ENCODE peak calls at places on chromosomes 13 and 19, in five cellular contexts. One of them, this sample, is unnamed.

GRCh38 chr19:33446156-33446917 is 72.8 kb downstream of the CEBPG start:
- DNase-seq in NCI-H1105: no peak
- DNase-seq in activated T-cell treated with anti-CD3 and anti-CD28 coated beads for 1 hour: no peak
- DNase-seq in breast epithelium: no peak
- DNase-seq in NCI-H2029: no peak
- DNase-seq in this sample: no peak

GRCh38 chr19:40416918-40417713 is 3.9 kb upstream of the PRX start:
- DNase-seq in breast epithelium: peak
- DNase-seq in NCI-H1105: no peak
- DNase-seq in NCI-H2029: no peak
- DNase-seq in activated T-cell treated with anti-CD3 and anti-CD28 coated beads for 1 hour: no peak
- DNase-seq in this sample: no peak

GRCh38 chr19:48308695-48309586 is 16.4 kb upstream of the EMP3 start:
- DNase-seq in activated T-cell treated with anti-CD3 and anti-CD28 coated beads for 1 hour: no peak
- DNase-seq in breast epithelium: no peak
- DNase-seq in NCI-H2029: no peak
- DNase-seq in NCI-H1105: no peak
- DNase-seq in this sample: no peak

GRCh38 chr13:106919638-106920037 is 351.7 kb upstream of the ARGLU1 start:
- DNase-seq in NCI-H2029: no peak
- DNase-seq in activated T-cell treated with anti-CD3 and anti-CD28 coated beads for 1 hour: no peak
- DNase-seq in breast epithelium: no peak
- DNase-seq in NCI-H1105: no peak
- DNase-seq in this sample: no peak

GRCh38 chr13:91907398-91907797 is 509.0 kb downstream of the GPC5 start:
- DNase-seq in activated T-cell treated with anti-CD3 and anti-CD28 coated beads for 1 hour: no peak
- DNase-seq in NCI-H2029: no peak
- DNase-seq in breast epithelium: no peak
- DNase-seq in NCI-H1105: no peak
- DNase-seq in this sample: no peak

GRCh38 chr19:41310031-41310831 is at the start of gene CCDC97:
- DNase-seq in activated T-cell treated with anti-CD3 and anti-CD28 coated beads for 1 hour: peak
- DNase-seq in NCI-H2029: peak
- DNase-seq in NCI-H1105: peak
- DNase-seq in breast epithelium: peak
- DNase-seq in this sample: peak

GRCh38 chr13:50589651-50590054 is 253.8 kb downstream of the DLEU7 start:
- DNase-seq in activated T-cell treated with anti-CD3 and anti-CD28 coated beads for 1 hour: no peak
- DNase-seq in NCI-H1105: no peak
- DNase-seq in breast epithelium: no peak
- DNase-seq in NCI-H2029: no peak
- DNase-seq in this sample: no peak

GRCh38 chr13:110393761-110394160 is 86.7 kb downstream of the COL4A2 start:
- DNase-seq in activated T-cell treated with anti-CD3 and anti-CD28 coated beads for 1 hour: no peak
- DNase-seq in NCI-H1105: no peak
- DNase-seq in breast epithelium: no peak
- DNase-seq in NCI-H2029: no peak
- DNase-seq in this sample: no peak

This sample was measured in activated effector memory CD4-positive, alpha-beta T cell treated with Interleukin-2 at 50 U/mL for 16 hours.